ENCODE peak calls at places on chromosomes 13 and 19, in ten cellular contexts. V, L, J, X, B, M, F, Q, A and T are unnamed samples.

GRCh38 chr13:102197193-102197592 is 204.7 kb downstream of the FGF14 start:
- DNase-seq in V (no peak), L (no peak), J (no peak), X (no peak), B (peak), M (no peak), F (peak), Q (peak), A (no peak), T (no peak)

GRCh38 chr13:60627071-60627686 is 230.2 kb downstream of the TDRD3 start:
- DNase-seq in V (no peak), L (peak), J (no peak), X (no peak), B (peak), M (peak), F (peak), Q (peak), A (peak), T (no peak)

GRCh38 chr13:18978447-18978846 is 203.2 kb downstream of the TUBA3C start:
- DNase-seq in V (no peak), L (no peak), J (no peak), X (no peak), B (no peak), M (no peak), F (no peak), Q (no peak), A (no peak), T (peak)

GRCh38 chr19:10478476-10478875 is 24.7 kb downstream of the KEAP1 start:
- DNase-seq in V (no peak), L (no peak), J (no peak), X (no peak), B (no peak), M (no peak), F (no peak), Q (no peak), A (no peak), T (no peak)

GRCh38 chr19:12668937-12669271 is 2.3 kb downstream of the WDR83 start:
- DNase-seq in V (peak), L (peak), J (peak), X (no peak), B (peak), M (peak), F (peak), Q (peak), A (peak), T (no peak)

GRCh38 chr19:8107301-8107903 is 42.0 kb downstream of the FBN3 start:
- DNase-seq in V (no peak), L (no peak), J (no peak), X (no peak), B (no peak), M (no peak), F (no peak), Q (no peak), A (no peak), T (no peak)

GRCh38 chr19:21264416-21264815 is 64.8 kb downstream of the ZNF708 start:
- DNase-seq in V (no peak), L (no peak), J (no peak), X (no peak), B (no peak), M (no peak), F (no peak), Q (no peak), A (no peak), T (no peak)

GRCh38 chr13:27920677-27921420 is 1.0 kb downstream of the PDX1 start:
- DNase-seq in V (no peak), L (no peak), J (no peak), X (no peak), B (no peak), M (peak), F (no peak), Q (peak), A (no peak), T (no peak)

GRCh38 chr19:18294467-18294864 is 13.0 kb upstream of the JUND start:
- DNase-seq in V (peak), L (no peak), J (no peak), X (no peak), B (no peak), M (no peak), F (no peak), Q (peak), A (no peak), T (peak)

GRCh38 chr13:114011226-114011625 is 37.4 kb upstream of the C13orf46 start:
- DNase-seq in V (no peak), L (no peak), J (no peak), X (no peak), B (no peak), M (no peak), F (no peak), Q (no peak), A (no peak), T (no peak)